ENCODE peak calls at places on chromosomes 11 and 22, in five cellular contexts. One of them, this sample, is unnamed. For H3K27me3, the result is how much of the 10 kb centered on the place peaks cover.

GRCh38 chr11:72426758-72427157 is 7.6 kb downstream of the CLPB start:
- DNase-seq in dorsolateral prefrontal cortex: no peak
- DNase-seq in keratinocyte: no peak
- DNase-seq in kidney epithelial cell: no peak
- DNase-seq in spleen: no peak
- DNase-seq in this sample: no peak

GRCh38 chr11:65854871-65855837 is 2.8 kb downstream of the CFL1 start:
- DNase-seq in dorsolateral prefrontal cortex: no peak
- DNase-seq in keratinocyte: no peak
- DNase-seq in spleen: peak
- DNase-seq in kidney epithelial cell: no peak
- DNase-seq in this sample: no peak

GRCh38 chr11:57566035-57566504 is 1.4 kb downstream of the UBE2L6 start:
- DNase-seq in dorsolateral prefrontal cortex: no peak
- DNase-seq in spleen: no peak
- DNase-seq in kidney epithelial cell: no peak
- DNase-seq in keratinocyte: no peak
- DNase-seq in this sample: no peak

GRCh38 chr11:123306531-123306930 is 111.5 kb upstream of the CLMP start:
- DNase-seq in keratinocyte: no peak
- DNase-seq in spleen: no peak
- DNase-seq in kidney epithelial cell: no peak
- DNase-seq in dorsolateral prefrontal cortex: no peak
- DNase-seq in this sample: no peak

GRCh38 chr11:16946477-16947282 is 67.5 kb downstream of the PLEKHA7 start:
- DNase-seq in dorsolateral prefrontal cortex: no peak
- DNase-seq in spleen: no peak
- DNase-seq in kidney epithelial cell: no peak
- DNase-seq in keratinocyte: no peak
- DNase-seq in this sample: no peak

GRCh38 chr11:8910662-8911039 is 338 bp upstream of the AKIP1 start:
- DNase-seq in keratinocyte: no peak
- DNase-seq in kidney epithelial cell: no peak
- DNase-seq in spleen: no peak
- DNase-seq in dorsolateral prefrontal cortex: no peak
- DNase-seq in this sample: no peak

GRCh38 chr11:6203327-6203726 is 2.0 kb upstream of the C11orf42 start:
- DNase-seq in kidney epithelial cell: no peak
- DNase-seq in dorsolateral prefrontal cortex: no peak
- DNase-seq in spleen: no peak
- DNase-seq in keratinocyte: no peak
- DNase-seq in this sample: no peak

GRCh38 chr22:19550382-19550781 is 26.2 kb upstream of the CLDN5 start:
- DNase-seq in dorsolateral prefrontal cortex: no peak
- DNase-seq in kidney epithelial cell: no peak
- DNase-seq in keratinocyte: no peak
- DNase-seq in spleen: no peak
- DNase-seq in this sample: no peak

GRCh38 chr11:130136107-130136506 is 23.5 kb upstream of the ST14 start:
- DNase-seq in dorsolateral prefrontal cortex: no peak
- DNase-seq in keratinocyte: no peak
- DNase-seq in spleen: no peak
- DNase-seq in kidney epithelial cell: no peak
- DNase-seq in this sample: no peak

GRCh38 chr11:7514099-7514725 is 413 bp downstream of the PPFIBP2 start:
- DNase-seq in keratinocyte: no peak
- DNase-seq in kidney epithelial cell: no peak
- DNase-seq in dorsolateral prefrontal cortex: no peak
- DNase-seq in spleen: no peak
- DNase-seq in this sample: no peak

GRCh38 chr11:28965824-28966223 is 857.6 kb downstream of the METTL15 start:
- DNase-seq in dorsolateral prefrontal cortex: no peak
- DNase-seq in keratinocyte: no peak
- DNase-seq in kidney epithelial cell: no peak
- DNase-seq in spleen: no peak
- DNase-seq in this sample: peak

GRCh38 chr11:86508604-86509471 is 134.2 kb downstream of the CCDC81 start:
- DNase-seq in keratinocyte: no peak
- DNase-seq in dorsolateral prefrontal cortex: no peak
- DNase-seq in kidney epithelial cell: no peak
- DNase-seq in spleen: no peak
- DNase-seq in this sample: no peak

GRCh38 chr11:73268671-73269271 is 3.4 kb upstream of the P2RY6 start:
- DNase-seq in kidney epithelial cell: no peak
- DNase-seq in dorsolateral prefrontal cortex: no peak
- DNase-seq in spleen: no peak
- DNase-seq in keratinocyte: no peak
- DNase-seq in this sample: no peak

GRCh38 chr11:7871056-7871455 is 60.0 kb downstream of the OR10A6 start:
- DNase-seq in dorsolateral prefrontal cortex: no peak
- DNase-seq in keratinocyte: no peak
- DNase-seq in spleen: no peak
- DNase-seq in kidney epithelial cell: no peak
- DNase-seq in this sample: no peak

GRCh38 chr11:64258946-64259532 is 7.7 kb downstream of the PLCB3 start:
- DNase-seq in spleen: peak
- DNase-seq in keratinocyte: no peak
- DNase-seq in kidney epithelial cell: no peak
- DNase-seq in dorsolateral prefrontal cortex: no peak
- DNase-seq in this sample: no peak

GRCh38 chr11:134585666-134586285 is 173.7 kb upstream of the B3GAT1 start:
- DNase-seq in dorsolateral prefrontal cortex: no peak
- DNase-seq in kidney epithelial cell: no peak
- DNase-seq in keratinocyte: no peak
- DNase-seq in spleen: peak
- DNase-seq in this sample: no peak

GRCh38 chr11:7941608-7942007 is at the start of gene OR10A3:
- DNase-seq in keratinocyte: no peak
- DNase-seq in spleen: no peak
- DNase-seq in dorsolateral prefrontal cortex: no peak
- DNase-seq in kidney epithelial cell: no peak
- DNase-seq in this sample: no peak

GRCh38 chr22:18980829-18981228 is 44.7 kb upstream of the PRODH start:
- DNase-seq in spleen: no peak
- DNase-seq in kidney epithelial cell: no peak
- DNase-seq in dorsolateral prefrontal cortex: no peak
- DNase-seq in keratinocyte: no peak
- DNase-seq in this sample: no peak

GRCh38 chr11:27471588-27472397 is 797 bp downstream of the LGR4 start:
- DNase-seq in keratinocyte: no peak
- DNase-seq in dorsolateral prefrontal cortex: no peak
- DNase-seq in kidney epithelial cell: no peak
- DNase-seq in spleen: peak
- DNase-seq in this sample: no peak

GRCh38 chr11:9330387-9331384 is 16.3 kb upstream of the TMEM41B start:
- DNase-seq in kidney epithelial cell: no peak
- DNase-seq in keratinocyte: no peak
- DNase-seq in spleen: no peak
- DNase-seq in dorsolateral prefrontal cortex: no peak
- DNase-seq in this sample: peak

GRCh38 chr11:32121012-32121411 is 30.1 kb downstream of the RCN1 start:
- DNase-seq in keratinocyte: no peak
- DNase-seq in spleen: no peak
- DNase-seq in kidney epithelial cell: no peak
- DNase-seq in dorsolateral prefrontal cortex: no peak
- DNase-seq in this sample: no peak

GRCh38 chr22:25199726-25200520 is at the start of gene CRYBB3:
- DNase-seq in keratinocyte: no peak
- DNase-seq in kidney epithelial cell: no peak
- DNase-seq in spleen: no peak
- DNase-seq in dorsolateral prefrontal cortex: no peak
- DNase-seq in this sample: no peak

GRCh38 chr11:82701847-82702520 is 31.7 kb downstream of the FAM181B start:
- DNase-seq in dorsolateral prefrontal cortex: no peak
- DNase-seq in spleen: no peak
- DNase-seq in keratinocyte: peak
- DNase-seq in kidney epithelial cell: no peak
- DNase-seq in this sample: no peak

GRCh38 chr11:122023614-122024250 is 92.3 kb downstream of the BLID start:
- DNase-seq in spleen: no peak
- DNase-seq in kidney epithelial cell: no peak
- DNase-seq in keratinocyte: no peak
- DNase-seq in dorsolateral prefrontal cortex: no peak
- DNase-seq in this sample: no peak

GRCh38 chr22:28892175-28892731 is 8.9 kb downstream of the ZNRF3 start:
- DNase-seq in dorsolateral prefrontal cortex: no peak
- DNase-seq in kidney epithelial cell: no peak
- DNase-seq in keratinocyte: no peak
- DNase-seq in spleen: no peak
- DNase-seq in this sample: no peak

GRCh38 chr11:10861047-10861446 is 3.2 kb upstream of the ZBED5 start:
- DNase-seq in kidney epithelial cell: no peak
- DNase-seq in keratinocyte: no peak
- DNase-seq in dorsolateral prefrontal cortex: no peak
- DNase-seq in spleen: no peak
- DNase-seq in this sample: no peak

GRCh38 chr11:6855971-6856542 is 6.8 kb upstream of the OR10A2 start:
- DNase-seq in dorsolateral prefrontal cortex: no peak
- DNase-seq in keratinocyte: peak
- DNase-seq in spleen: no peak
- DNase-seq in kidney epithelial cell: peak
- DNase-seq in this sample: no peak

GRCh38 chr11:9065614-9066431 is 25.6 kb downstream of the SCUBE2 start:
- DNase-seq in keratinocyte: no peak
- DNase-seq in dorsolateral prefrontal cortex: no peak
- DNase-seq in kidney epithelial cell: no peak
- DNase-seq in spleen: no peak
- DNase-seq in this sample: peak

DNA sequence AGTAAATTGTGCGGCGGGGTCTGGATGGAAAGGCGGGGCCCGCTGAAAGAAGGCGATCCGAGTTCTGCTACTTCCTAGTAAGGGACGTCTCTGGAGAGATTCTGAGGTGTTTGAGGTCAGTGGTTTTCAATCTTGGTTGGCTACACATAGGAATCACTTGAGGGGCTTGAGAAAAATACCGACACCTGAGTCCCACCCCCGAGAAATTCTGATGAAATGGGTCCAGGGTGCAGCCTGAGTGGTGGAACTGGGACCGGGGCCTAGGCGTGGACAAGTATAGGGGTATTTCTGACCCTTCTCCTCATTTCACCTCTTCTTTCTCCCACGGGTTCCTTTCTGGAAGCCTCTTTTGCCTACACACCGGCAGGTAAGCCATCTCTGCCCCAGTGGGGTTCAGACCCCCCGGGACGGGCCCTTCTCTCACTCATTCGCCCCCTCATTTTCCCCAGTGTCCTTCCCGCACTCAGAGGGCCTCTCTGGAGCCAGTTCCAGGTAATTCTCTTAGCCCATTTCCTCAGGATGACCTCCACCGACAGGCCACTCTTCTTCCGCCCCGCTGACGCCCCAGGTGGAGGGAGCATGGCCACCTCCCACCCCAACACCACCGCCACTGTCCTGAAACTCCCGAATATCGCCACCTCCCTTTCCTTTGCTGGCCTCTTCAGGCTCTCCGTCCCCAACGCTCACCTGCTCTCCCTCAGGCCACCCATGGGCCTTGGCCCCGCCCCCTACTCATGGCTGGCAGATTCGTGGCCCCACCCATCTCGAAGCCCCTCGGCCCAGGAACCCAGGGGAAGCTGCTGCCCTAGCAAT is 11.8 kb downstream of the ROBO3 start:
- DNase-seq in keratinocyte: no peak
- DNase-seq in dorsolateral prefrontal cortex: no peak
- DNase-seq in kidney epithelial cell: no peak
- DNase-seq in spleen: peak
- DNase-seq in this sample: no peak
- H3K4me3 ChIP-seq in keratinocyte: peak
- H3K4me3 ChIP-seq in dorsolateral prefrontal cortex: peak
- H3K4me3 ChIP-seq in kidney epithelial cell: peak
- H3K4me3 ChIP-seq in spleen: peak
- H3K4me3 ChIP-seq in this sample: peak

DNA sequence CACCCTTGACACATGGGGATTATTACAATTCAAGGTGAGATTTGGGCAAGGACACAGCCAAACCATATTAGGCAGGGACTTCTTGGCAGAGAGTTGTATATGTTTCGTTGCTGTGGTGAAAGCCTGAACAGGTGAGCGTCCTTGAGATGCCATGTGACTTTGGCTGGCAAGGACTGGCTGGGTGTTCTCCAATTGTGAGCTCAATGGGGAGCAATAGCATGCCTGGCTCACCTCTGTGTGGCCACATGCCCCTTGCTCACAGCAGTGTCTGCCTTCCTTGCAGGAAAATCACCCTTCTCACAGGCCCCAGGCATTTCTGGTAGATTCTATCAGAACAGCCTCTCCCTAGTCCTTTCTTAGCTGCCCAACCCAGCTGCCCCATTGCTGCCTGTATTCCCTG is 105.5 kb downstream of the PARVA start:
- DNase-seq in keratinocyte: no peak
- DNase-seq in kidney epithelial cell: no peak
- DNase-seq in spleen: no peak
- DNase-seq in dorsolateral prefrontal cortex: no peak
- DNase-seq in this sample: no peak
- TF ChIP-seq CTCF in keratinocyte: no peak
- TF ChIP-seq CTCF in kidney epithelial cell: no peak
- TF ChIP-seq CTCF in spleen: no peak
- TF ChIP-seq CTCF in dorsolateral prefrontal cortex: no peak
- TF ChIP-seq CTCF in this sample: no peak

DNA sequence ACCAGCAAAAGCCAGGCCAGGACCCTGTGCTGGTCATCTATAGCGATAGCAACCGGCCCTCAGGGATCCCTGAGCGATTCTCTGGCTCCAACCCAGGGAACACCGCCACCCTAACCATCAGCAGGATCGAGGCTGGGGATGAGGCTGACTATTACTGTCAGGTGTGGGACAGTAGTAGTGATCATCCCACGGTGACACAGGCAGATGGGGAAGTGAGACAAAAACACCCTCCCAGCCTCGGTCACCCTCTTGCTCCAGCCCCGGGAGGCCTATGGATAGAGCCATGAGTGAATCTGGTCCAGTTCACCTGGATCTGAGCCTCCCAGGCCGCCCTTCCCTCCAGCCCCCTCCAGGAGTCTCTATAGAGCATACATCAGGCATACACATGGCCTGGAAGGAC is 115.2 kb upstream of the IGLL5 start:
- DNase-seq in dorsolateral prefrontal cortex: no peak
- DNase-seq in keratinocyte: no peak
- DNase-seq in kidney epithelial cell: no peak
- DNase-seq in spleen: no peak
- DNase-seq in this sample: no peak
- H3K27me3 ChIP-seq in dorsolateral prefrontal cortex: under half
- H3K27me3 ChIP-seq in keratinocyte: under half
- H3K27me3 ChIP-seq in kidney epithelial cell: under half
- H3K27me3 ChIP-seq in spleen: under half
- H3K27me3 ChIP-seq in this sample: under half

DNA sequence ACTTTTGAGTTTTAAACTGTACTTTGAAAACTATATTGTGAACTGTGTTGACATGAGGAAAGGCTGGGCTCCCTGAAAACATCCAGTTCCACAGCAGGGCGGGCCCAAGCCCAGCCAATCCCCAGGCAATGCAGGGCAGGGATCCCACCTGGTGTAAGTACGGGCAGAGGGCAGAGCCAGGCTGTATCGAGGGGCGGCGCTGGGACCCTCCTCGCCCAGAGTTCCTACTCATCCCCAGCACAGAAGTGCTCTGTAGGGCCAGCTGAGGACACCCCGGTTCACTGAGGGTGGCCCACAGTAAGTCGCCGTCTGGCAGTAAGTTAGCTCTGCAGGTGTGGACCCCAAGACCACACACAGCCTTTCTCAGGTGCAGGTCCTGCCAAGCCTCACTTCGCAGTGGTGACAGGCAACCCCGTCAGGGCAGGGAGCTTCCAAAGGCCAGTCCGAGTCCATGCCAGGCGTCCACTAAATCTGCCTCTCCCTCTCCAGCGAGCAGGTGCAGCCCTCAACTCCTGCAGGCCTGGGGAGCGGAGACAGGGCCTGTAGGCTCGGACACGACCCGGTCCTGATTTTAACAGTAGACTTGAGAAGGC is 6.4 kb downstream of the RASSF7 start:
- DNase-seq in kidney epithelial cell: no peak
- DNase-seq in spleen: peak
- DNase-seq in keratinocyte: no peak
- DNase-seq in dorsolateral prefrontal cortex: no peak
- DNase-seq in this sample: no peak
- H3K4me3 ChIP-seq in kidney epithelial cell: peak
- H3K4me3 ChIP-seq in spleen: no peak
- H3K4me3 ChIP-seq in keratinocyte: peak
- H3K4me3 ChIP-seq in dorsolateral prefrontal cortex: no peak
- H3K4me3 ChIP-seq in this sample: peak

This sample was measured in BJ.